ENCODE peak calls at places on chromosomes 2 and 18, in ten cellular contexts. B, F, H, E, C, Q, I, Z, R and T are unnamed samples.

GRCh38 chr2:153100139-153100538 is 378.4 kb downstream of the RPRM start:
- DNase-seq in H (no peak), Z (no peak), B (no peak), R (no peak), C (no peak), I (no peak), F (no peak), E (no peak), Q (no peak), T (no peak)

GRCh38 chr2:59093571-59093970 is 852.4 kb upstream of the FANCL start:
- DNase-seq in F (no peak), R (no peak), H (no peak), I (no peak), E (no peak), C (no peak), Z (no peak), Q (no peak), B (no peak), T (no peak)

GRCh38 chr2:23788100-23788499 is 138.8 kb downstream of the ATAD2B start:
- DNase-seq in F (no peak), Z (no peak), E (no peak), I (no peak), C (no peak), B (no peak), H (no peak), Q (no peak), R (no peak), T (no peak)

GRCh38 chr2:26184555-26185303 is 11.8 kb downstream of the GAREM2 start:
- DNase-seq in F (peak), H (peak), Q (peak), C (peak), R (no peak), Z (peak), B (peak), E (peak), I (no peak), T (no peak)

GRCh38 chr2:240287011-240287410 is 146.6 kb upstream of the OTOS start:
- DNase-seq in C (no peak), Z (no peak), Q (no peak), F (no peak), I (no peak), H (no peak), B (no peak), E (no peak), R (no peak), T (no peak)

GRCh38 chr2:17538844-17539554 is 1.5 kb upstream of the VSNL1 start:
- DNase-seq in E (peak), Q (peak), Z (peak), R (no peak), B (no peak), C (peak), F (peak), I (peak), H (peak), T (peak)

GRCh38 chr2:176056411-176056810 is 27.4 kb downstream of the EVX2 start:
- DNase-seq in Q (no peak), I (peak), E (no peak), Z (no peak), H (no peak), F (peak), R (no peak), C (no peak), B (no peak), T (peak)

GRCh38 chr18:57210101-57210661 is 63.3 kb downstream of the BOD1L2 start:
- DNase-seq in E (no peak), F (peak), C (peak), I (peak), Z (no peak), B (no peak), Q (no peak), R (peak), H (peak), T (no peak)

GRCh38 chr2:18435425-18436037 is 124.9 kb downstream of the RDH14 start:
- DNase-seq in I (peak), H (peak), R (peak), Q (no peak), E (no peak), C (peak), Z (no peak), F (peak), B (no peak), T (peak)

GRCh38 chr2:10041711-10042110 is 1.6 kb upstream of the KLF11 start:
- DNase-seq in E (no peak), Z (no peak), B (no peak), H (no peak), F (no peak), Q (no peak), C (no peak), R (no peak), I (no peak), T (no peak)

GRCh38 chr2:37795938-37796337 is 124.5 kb upstream of the CDC42EP3 start:
- DNase-seq in B (no peak), Q (no peak), C (peak), I (no peak), R (no peak), H (peak), F (no peak), E (no peak), Z (no peak), T (no peak)

GRCh38 chr2:16190446-16191270 is 250.3 kb downstream of the MYCN start:
- DNase-seq in R (no peak), E (no peak), H (no peak), Z (no peak), Q (no peak), F (no peak), C (no peak), I (no peak), B (no peak), T (no peak)

GRCh38 chr2:3193423-3194330 is 183.9 kb downstream of the EIPR1 start:
- DNase-seq in C (no peak), Q (no peak), R (no peak), Z (no peak), I (no peak), B (no peak), H (peak), E (no peak), F (no peak), T (no peak)

GRCh38 chr2:54862229-54862628 is 138.8 kb downstream of the EML6 start:
- DNase-seq in I (no peak), B (no peak), Z (no peak), Q (no peak), E (no peak), F (no peak), C (no peak), H (no peak), R (no peak), T (no peak)

GRCh38 chr2:112019510-112019909 is 35.6 kb upstream of the TMEM87B start:
- DNase-seq in Z (no peak), E (no peak), Q (no peak), H (no peak), C (no peak), I (no peak), B (no peak), R (no peak), F (no peak), T (no peak)

GRCh38 chr2:170457742-170458141 is 257.4 kb upstream of the SP5 start:
- DNase-seq in B (no peak), F (no peak), R (no peak), Z (no peak), E (no peak), C (no peak), I (no peak), H (no peak), Q (no peak), T (no peak)

GRCh38 chr2:181466661-181467576 is 9.7 kb downstream of the ITGA4 start:
- DNase-seq in E (peak), H (peak), C (peak), Z (peak), B (peak), Q (peak), R (peak), I (peak), F (peak), T (peak)